ENCODE peak calls at places on chromosome 20, in five cellular contexts. X is SK-N-SH, L is HepG2, B is GM12878, T is H1. O is an unnamed sample.
A peak's percentile ranks its signal among the peaks of the same experiment; 100 is the strongest.

GRCh38 chr20:19771031-19771430 is 13.0 kb downstream of the RIN2 start:
- DNase-seq in X (no peak), L (no peak), B (no peak), T (no peak), O (no peak)

GRCh38 chr20:42274977-42275376 is 656.8 kb upstream of the CHD6 start:
- DNase-seq in X (no peak), L (no peak), B (no peak), T (no peak), O (no peak)

GRCh38 chr20:5077761-5078387 is 41.9 kb downstream of the PCNA start:
- DNase-seq in X (no peak), L (no peak), B (no peak), T (no peak), O (no peak)

GRCh38 chr20:40956503-40956902 is 72.1 kb upstream of the TOP1 start:
- DNase-seq in X (no peak), L (no peak), B (no peak), T (peak; percentile 31), O (peak; percentile 73)

GRCh38 chr20:20318318-20319161 is 49.4 kb upstream of the INSM1 start:
- DNase-seq in X (no peak), L (no peak), B (no peak), T (no peak), O (peak; percentile 82)

GRCh38 chr20:25090492-25091429 is 8.8 kb upstream of the VSX1 start:
- DNase-seq in X (no peak), L (no peak), B (peak; percentile 27), T (peak; percentile 38), O (no peak)

GRCh38 chr20:58870293-58871014 is 17.9 kb downstream of the GNAS start:
- DNase-seq in X (peak; percentile 80), L (peak; percentile 70), B (no peak), T (peak; percentile 87), O (peak; percentile 37)

GRCh38 chr20:1254307-1254706 is 11.8 kb upstream of the SNPH start:
- DNase-seq in X (peak; percentile 44), L (no peak), B (no peak), T (no peak), O (no peak)

GRCh38 chr20:24684954-24685691 is 215.7 kb downstream of the SYNDIG1 start:
- DNase-seq in X (no peak), L (no peak), B (no peak), T (no peak), O (no peak)

GRCh38 chr20:41480054-41480770 is 113.6 kb upstream of the EMILIN3 start:
- DNase-seq in X (no peak), L (no peak), B (no peak), T (no peak), O (peak; percentile 5)

GRCh38 chr20:33875534-33876026 is 64.4 kb downstream of the CHMP4B start:
- DNase-seq in X (no peak), L (no peak), B (no peak), T (no peak), O (no peak)

GRCh38 chr20:58511364-58511763 is 3.8 kb downstream of the APCDD1L start:
- DNase-seq in X (peak; percentile 48), L (no peak), B (no peak), T (no peak), O (no peak)

GRCh38 chr20:48354320-48355263 is 473.2 kb downstream of the PREX1 start:
- DNase-seq in X (no peak), L (no peak), B (no peak), T (no peak), O (no peak)

GRCh38 chr20:23332467-23332866 is 18.1 kb upstream of the NXT1 start:
- DNase-seq in X (no peak), L (no peak), B (no peak), T (no peak), O (no peak)

GRCh38 chr20:36017034-36017951 is 48.9 kb downstream of the CNBD2 start:
- DNase-seq in X (no peak), L (no peak), B (no peak), T (no peak), O (no peak)

GRCh38 chr20:2986466-2986865 is 57.0 kb upstream of the GNRH2 start:
- DNase-seq in X (no peak), L (no peak), B (no peak), T (no peak), O (peak; percentile 78)

GRCh38 chr20:57106030-57106682 is 160.3 kb downstream of the BMP7 start:
- DNase-seq in X (peak; percentile 69), L (no peak), B (no peak), T (no peak), O (no peak)

GRCh38 chr20:45612314-45612713 is 17.2 kb upstream of the WFDC10A start:
- DNase-seq in X (no peak), L (no peak), B (no peak), T (no peak), O (no peak)

GRCh38 chr20:6836821-6837374 is 69.4 kb downstream of the BMP2 start:
- DNase-seq in X (no peak), L (no peak), B (no peak), T (no peak), O (no peak)

GRCh38 chr20:51600016-51600420 is 57.5 kb upstream of the NFATC2 start:
- DNase-seq in X (no peak), L (no peak), B (no peak), T (no peak), O (no peak)

GRCh38 chr20:23349338-23350006 is 1.1 kb upstream of the NXT1 start:
- DNase-seq in X (peak; percentile 42), L (no peak), B (no peak), T (no peak), O (no peak)

GRCh38 chr20:20699144-20699543 is 13.3 kb downstream of the RALGAPA2 start:
- DNase-seq in X (no peak), L (peak; percentile 95), B (no peak), T (no peak), O (no peak)

GRCh38 chr20:973785-974194 is 28.3 kb downstream of the RSPO4 start:
- DNase-seq in X (peak; percentile 55), L (peak; percentile 64), B (peak; percentile 1), T (no peak), O (peak; percentile 70)

GRCh38 chr20:51487525-51488279 is 54.8 kb downstream of the NFATC2 start:
- DNase-seq in X (no peak), L (peak; percentile 29), B (no peak), T (no peak), O (no peak)

DNA sequence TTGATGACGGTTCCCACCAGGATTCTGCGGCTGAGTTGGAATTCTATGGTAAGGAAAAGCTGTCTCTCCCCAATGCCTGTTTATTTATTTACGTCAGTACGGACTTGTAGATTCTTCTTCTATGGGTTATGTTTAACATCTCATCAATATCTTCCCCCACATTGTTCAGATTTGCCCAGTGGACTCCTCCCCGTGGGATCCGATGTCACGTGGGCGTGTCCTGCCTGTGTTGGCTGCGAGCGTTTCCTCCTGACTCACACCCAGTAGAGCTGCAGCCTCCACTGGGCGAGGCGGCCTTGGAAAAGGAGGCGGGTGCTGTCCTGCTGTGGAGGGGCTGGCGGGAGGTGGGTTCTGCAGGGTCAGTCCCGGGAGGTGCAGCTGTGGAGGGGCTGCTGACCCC is 46.8 kb upstream of the SLCO4A1 start:
- DNase-seq in X (no peak), L (no peak), B (no peak), T (no peak), O (no peak)
- TF ChIP-seq POLR2AphosphoS5 in X (no peak), L (no peak), B (no peak), T (no peak), O (no peak)

DNA sequence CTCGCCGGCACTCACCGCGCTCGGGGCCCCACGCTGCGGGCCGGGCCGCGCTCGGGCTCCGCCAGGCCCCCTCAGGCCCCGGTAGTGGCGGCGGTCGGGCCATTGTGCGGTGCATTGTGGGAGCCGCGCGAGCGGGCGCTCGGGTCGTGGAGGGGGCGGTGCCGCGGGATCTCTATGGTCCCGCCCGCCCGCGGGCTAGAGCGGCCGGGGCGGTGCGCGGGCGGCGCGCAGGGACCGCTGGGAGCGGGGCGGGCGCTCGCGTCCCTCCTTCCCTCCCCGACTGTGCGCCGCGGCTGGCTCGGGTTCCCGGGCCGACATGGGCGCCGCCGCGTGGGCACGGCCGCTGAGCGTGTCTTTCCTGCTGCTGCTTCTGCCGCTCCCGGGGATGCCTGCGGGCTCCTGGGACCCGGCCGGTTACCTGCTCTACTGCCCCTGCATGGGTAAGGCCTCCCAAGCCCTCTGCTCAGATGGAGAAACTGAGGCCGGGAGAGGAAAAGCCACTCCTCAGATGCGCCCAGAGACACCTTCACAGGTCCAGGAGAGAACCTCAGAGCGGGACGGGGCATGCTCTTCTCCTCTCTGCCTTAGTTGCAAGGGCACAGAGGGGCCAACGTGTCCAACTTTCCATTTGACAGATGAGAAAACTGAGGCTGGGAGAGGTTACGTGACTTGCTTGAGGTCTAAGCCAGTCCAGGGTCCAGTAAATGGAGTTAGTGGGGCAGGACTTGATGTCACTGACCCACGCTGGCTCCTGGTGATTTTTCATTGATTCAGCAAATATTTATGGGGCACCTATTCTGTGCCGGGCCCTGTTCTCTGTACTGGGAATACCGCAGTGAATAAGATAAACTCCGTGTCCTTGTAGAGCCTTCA is at the start of the genes PLAGL2 and POFUT1:
- DNase-seq in X (peak; percentile 100), L (peak; percentile 82), B (peak; percentile 37), T (peak; percentile 89), O (peak; percentile 80)
- TF ChIP-seq CTCF in X (peak; percentile 51), L (peak; percentile 74), B (no peak), T (no peak), O (no peak)

DNA sequence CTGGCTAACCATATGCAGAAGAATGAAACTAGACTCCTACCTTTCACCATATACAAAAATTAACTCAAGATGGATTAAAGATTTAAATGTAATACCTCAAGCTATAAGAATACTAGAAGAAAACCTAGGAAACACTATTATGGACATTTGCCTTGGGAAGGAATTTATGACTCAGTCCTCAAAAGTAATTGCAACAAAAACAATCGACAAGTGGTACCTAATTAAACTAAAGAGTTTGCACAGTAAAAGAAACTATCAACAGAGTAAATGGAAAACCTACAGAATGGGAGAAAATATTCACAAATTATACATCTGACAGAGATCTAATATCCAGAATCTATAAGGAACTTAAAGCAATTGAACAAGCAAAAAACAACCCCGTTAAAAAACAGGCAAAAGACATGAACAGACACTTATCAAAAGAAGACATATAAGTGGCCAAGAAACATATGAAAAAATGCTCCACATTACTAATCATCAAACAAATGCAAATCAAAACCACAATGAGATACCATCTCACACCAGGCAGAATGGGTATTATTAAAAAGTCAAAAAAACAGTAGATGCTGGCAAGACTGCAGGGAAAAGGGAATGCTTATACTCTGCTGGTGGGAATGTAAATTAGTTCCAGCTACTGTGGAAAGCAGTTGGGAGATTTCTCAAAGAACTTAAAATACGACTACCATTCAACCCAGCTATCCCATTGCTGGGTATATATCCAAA is 31.9 kb downstream of the RALGAPB start:
- DNase-seq in X (no peak), L (no peak), B (no peak), T (no peak), O (no peak)
- TF ChIP-seq GABPA in X (no peak), L (no peak), B (no peak), T (no peak), O (no peak)

GRCh38 chr20:54115172-54115854 is 44.9 kb upstream of the BCAS1 start:
- DNase-seq in X (no peak), L (no peak), B (no peak), T (no peak), O (no peak)
- TF ChIP-seq POLR2AphosphoS5 in X (no peak), L (no peak), B (no peak), T (no peak), O (no peak)

O was measured in HL-60.